ENCODE peak calls at places on chromosomes 7 and 10, in seven cellular contexts. M, N, O, D, Q, K and W are unnamed samples.

GRCh38 chr10:49633327-49634045 is 19.6 kb downstream of the CHAT start:
- DNase-seq in M (no peak), N (peak; percentile 5), O (no peak), D (no peak), Q (no peak), K (no peak), W (no peak)

GRCh38 chr10:33010132-33011037 is 52.4 kb upstream of the ITGB1 start:
- DNase-seq in M (no peak), N (no peak), O (no peak), D (peak; percentile 89), Q (no peak), K (peak; percentile 34), W (no peak)

GRCh38 chr7:30743371-30744074 is 8.4 kb upstream of the INMT start:
- DNase-seq in M (peak; percentile 50), N (no peak), O (no peak), D (peak; percentile 52), Q (no peak), K (no peak), W (no peak)

GRCh38 chr7:75732764-75733630 is 5.7 kb downstream of the HIP1 start:
- DNase-seq in M (no peak), N (no peak), O (no peak), D (peak; percentile 97), Q (no peak), K (no peak), W (no peak)

GRCh38 chr10:129386415-129387257 is 80.4 kb upstream of the MGMT start:
- DNase-seq in M (no peak), N (no peak), O (no peak), D (no peak), Q (no peak), K (no peak), W (no peak)

GRCh38 chr7:37633048-37633447 is 50.5 kb upstream of the GPR141 start:
- DNase-seq in M (no peak), N (no peak), O (no peak), D (no peak), Q (no peak), K (no peak), W (no peak)

GRCh38 chr7:9502269-9502668 is 1068.9 kb downstream of the NXPH1 start:
- DNase-seq in M (no peak), N (no peak), O (no peak), D (no peak), Q (no peak), K (no peak), W (no peak)

GRCh38 chr10:99537381-99538286 is 4.9 kb downstream of the NKX2-3 start:
- DNase-seq in M (no peak), N (no peak), O (no peak), D (no peak), Q (no peak), K (no peak), W (no peak)

GRCh38 chr10:30939643-30940042 is 92.0 kb downstream of the ZNF438 start:
- DNase-seq in M (no peak), N (no peak), O (no peak), D (no peak), Q (no peak), K (no peak), W (no peak)

GRCh38 chr10:34033067-34033466 is 698.6 kb upstream of the NRP1 start:
- DNase-seq in M (no peak), N (no peak), O (no peak), D (no peak), Q (no peak), K (no peak), W (no peak)

GRCh38 chr10:98374176-98374969 is 40.6 kb downstream of the PYROXD2 start:
- DNase-seq in M (no peak), N (no peak), O (no peak), D (peak; percentile 88), Q (no peak), K (no peak), W (no peak)

GRCh38 chr10:132275426-132276178 is 32.1 kb downstream of the STK32C start:
- DNase-seq in M (no peak), N (no peak), O (no peak), D (no peak), Q (no peak), K (no peak), W (no peak)

GRCh38 chr7:84042110-84042539 is 152.5 kb downstream of the SEMA3A start:
- DNase-seq in M (no peak), N (no peak), O (no peak), D (peak; percentile 85), Q (no peak), K (no peak), W (no peak)

GRCh38 chr10:87991946-87992345 is 128.5 kb downstream of the PTEN start:
- DNase-seq in M (no peak), N (no peak), O (no peak), D (no peak), Q (no peak), K (no peak), W (no peak)

GRCh38 chr10:45375716-45376231 is 1.8 kb downstream of the ALOX5 start:
- DNase-seq in M (no peak), N (no peak), O (no peak), D (no peak), Q (no peak), K (no peak), W (no peak)
- H3K27ac ChIP-seq in M (no peak overlapping the region), N (peak overlapping the region; percentile 38), O (no peak overlapping the region), D (no peak overlapping the region), Q (no peak overlapping the region), K (no peak overlapping the region), W (no peak overlapping the region)

GRCh38 chr7:2030475-2031456 is 202.0 kb downstream of the MAD1L1 start:
- DNase-seq in M (peak; percentile 11), N (peak; percentile 20), O (no peak), D (no peak), Q (no peak), K (no peak), W (peak; percentile 11)

GRCh38 chr7:2031496-2031895 is 201.2 kb downstream of the MAD1L1 start:
- DNase-seq in M (peak; percentile 8), N (peak; percentile 26), O (no peak), D (no peak), Q (no peak), K (no peak), W (no peak)

GRCh38 chr7:2033586-2034135 is 199.1 kb downstream of the MAD1L1 start:
- DNase-seq in M (peak; percentile 3), N (peak; percentile 22), O (no peak), D (no peak), Q (no peak), K (no peak), W (no peak)

GRCh38 chr7:2032876-2033407 is 199.8 kb downstream of the MAD1L1 start:
- DNase-seq in M (peak; percentile 13), N (peak; percentile 11), O (no peak), D (no peak), Q (no peak), K (no peak), W (peak; percentile 44)

DNA sequence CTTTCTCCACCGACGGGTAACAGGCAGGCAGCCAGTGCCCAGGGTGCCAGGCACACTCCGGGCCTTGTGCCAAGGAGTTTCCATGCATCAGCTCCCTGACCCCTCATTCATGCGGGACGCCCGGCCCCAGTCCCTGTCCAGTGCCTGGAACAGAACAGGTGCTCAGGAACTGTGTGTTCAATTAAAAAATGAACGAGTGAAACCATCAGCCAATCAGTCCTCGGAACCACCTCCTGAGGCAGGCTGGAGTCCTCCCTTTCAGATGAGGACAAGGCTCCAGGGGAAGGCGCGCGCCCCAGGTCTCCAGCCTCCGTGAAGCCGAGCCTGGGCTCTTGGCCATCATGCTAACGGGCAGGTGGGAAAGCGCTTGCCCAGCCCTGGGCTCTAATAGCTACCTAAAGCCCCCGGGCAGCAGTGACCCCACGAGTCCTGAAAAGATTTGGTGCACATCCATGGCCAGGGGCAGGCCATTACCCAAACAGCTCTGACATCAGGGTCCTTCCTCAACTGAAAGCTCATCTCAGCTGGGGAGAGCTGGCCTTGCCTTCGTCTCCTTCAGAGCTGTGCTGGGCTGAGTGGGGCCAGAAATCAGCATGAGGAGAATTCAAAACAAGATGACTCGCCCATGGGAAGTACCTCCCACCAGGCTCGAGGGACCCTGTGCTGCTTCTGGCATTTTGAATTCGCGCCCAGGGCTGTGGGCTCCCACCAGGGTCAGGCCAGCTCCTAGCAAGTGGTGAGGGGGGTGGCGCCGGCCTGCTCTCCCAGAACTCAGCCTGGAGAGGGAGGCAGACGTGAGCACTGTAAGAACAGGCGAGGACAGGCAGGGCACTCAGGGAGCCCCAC is 200.5 kb downstream of the MAD1L1 start:
- DNase-seq in M (peak; percentile 56), N (peak; percentile 39), O (no peak), D (peak; percentile 8), Q (no peak), K (no peak), W (no peak)
- H3K27ac ChIP-seq in M (no peak overlapping the region), N (no peak overlapping the region), O (no peak overlapping the region), D (no peak overlapping the region), Q (no peak overlapping the region), K (no peak overlapping the region), W (no peak overlapping the region)

DNA sequence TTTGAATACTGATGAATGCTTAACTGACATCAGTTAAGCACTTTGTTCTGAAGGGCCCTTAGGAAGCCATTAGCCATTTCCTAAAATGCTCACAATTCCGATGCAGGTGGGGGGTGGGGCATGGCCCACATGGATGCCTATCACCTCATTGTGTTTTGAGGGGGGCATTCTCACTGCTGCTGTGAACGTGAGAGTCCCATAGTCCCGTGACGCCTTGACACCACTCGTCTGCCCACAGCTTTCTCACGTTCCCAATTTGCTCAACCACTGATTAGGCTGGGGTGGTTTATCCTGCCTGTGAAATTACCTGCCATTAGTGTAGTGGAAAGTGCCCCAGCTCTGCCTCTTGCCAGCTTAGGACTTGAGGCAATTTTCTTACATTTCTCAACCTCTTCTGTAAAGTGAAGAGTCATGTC is 31.9 kb downstream of the DUSP5 start:
- DNase-seq in M (no peak), N (no peak), O (no peak), D (peak; percentile 56), Q (no peak), K (no peak), W (no peak)
- H3K27ac ChIP-seq in M (no peak overlapping the region), N (no peak overlapping the region), O (no peak overlapping the region), D (peak overlapping the region; percentile 75), Q (peak overlapping the region; percentile 70), K (no peak overlapping the region), W (no peak overlapping the region)

DNA sequence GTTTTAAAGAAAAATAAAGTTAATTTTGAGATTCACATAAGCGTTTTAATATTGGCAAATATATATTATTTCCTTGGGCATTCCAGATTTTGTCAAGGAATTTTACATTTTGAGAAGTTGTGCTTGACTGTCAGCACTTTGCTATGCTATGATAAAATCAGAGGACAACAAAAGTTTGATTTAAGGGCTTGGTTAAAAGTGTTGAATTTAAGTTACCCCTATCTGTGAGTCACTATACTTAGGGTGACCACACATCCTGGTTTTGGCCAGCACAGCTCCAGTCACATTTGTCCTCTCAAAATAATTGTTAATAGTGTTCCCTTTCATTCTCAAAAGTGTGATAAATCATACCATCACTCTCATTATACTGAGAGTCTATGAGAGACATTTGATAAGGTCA is 34.2 kb upstream of the ANK3 start:
- DNase-seq in M (no peak), N (no peak), O (no peak), D (peak; percentile 48), Q (no peak), K (no peak), W (no peak)
- H3K27ac ChIP-seq in M (no peak overlapping the region), N (no peak overlapping the region), O (no peak overlapping the region), D (no peak overlapping the region), Q (no peak overlapping the region), K (no peak overlapping the region), W (no peak overlapping the region)

GRCh38 chr7:101128040-101128834 is 1.3 kb downstream of the SERPINE1 start:
- DNase-seq in M (no peak), N (no peak), O (no peak), D (peak; percentile 56), Q (no peak), K (no peak), W (no peak)
- H3K27ac ChIP-seq in M (no peak overlapping the region), N (no peak overlapping the region), O (peak overlapping the region; percentile 93), D (peak overlapping the region; percentile 98), Q (no peak overlapping the region), K (peak overlapping the region; percentile 99), W (no peak overlapping the region)